ENCODE peak calls at places on chromosomes 2 and 18, in ten cellular contexts. L is ELR; U is HS-5; W is memory B cell; F is T follicular helper cell; A is NCI-H1105 treated with DMSO at 0.1 percent for 48 hours; Q is CD8-positive, alpha-beta memory T cell; R is ELF-1; J is tibial artery; C is left lobe of liver. M is an unnamed sample.

GRCh38 chr2:134260726-134261125 is 6.9 kb downstream of the MGAT5 start:
- DNase-seq in L (peak), U (no peak), W (no peak), F (no peak), A (no peak), Q (no peak), R (no peak), J (no peak), C (no peak), M (no peak)

GRCh38 chr2:149745396-149745925 is 157.9 kb upstream of the MMADHC start:
- DNase-seq in L (no peak), U (no peak), W (no peak), F (no peak), A (no peak), Q (no peak), R (no peak), J (no peak), C (no peak), M (no peak)

GRCh38 chr2:216194013-216194412 is 84.9 kb downstream of the XRCC5 start:
- DNase-seq in L (no peak), U (no peak), W (no peak), F (no peak), A (no peak), Q (no peak), R (no peak), J (no peak), C (no peak), M (no peak)

GRCh38 chr2:140351692-140352091 is 1571.5 kb upstream of the NXPH2 start:
- DNase-seq in L (no peak), U (no peak), W (no peak), F (no peak), A (no peak), Q (no peak), R (no peak), J (no peak), C (no peak), M (no peak)

GRCh38 chr18:62844850-62845643 is 129.7 kb downstream of the PHLPP1 start:
- DNase-seq in L (no peak), U (no peak), W (no peak), F (no peak), A (no peak), Q (no peak), R (no peak), J (no peak), C (no peak), M (no peak)

GRCh38 chr2:177585234-177585863 is 192.8 kb downstream of the AGPS start:
- DNase-seq in L (no peak), U (no peak), W (no peak), F (no peak), A (no peak), Q (no peak), R (no peak), J (no peak), C (peak), M (peak)

GRCh38 chr2:168952424-168952823 is 51.3 kb downstream of the G6PC2 start:
- DNase-seq in L (no peak), U (no peak), W (no peak), F (no peak), A (no peak), Q (no peak), R (no peak), J (no peak), C (no peak), M (no peak)

GRCh38 chr18:26863122-26863879 is 2.2 kb downstream of the AQP4 start:
- DNase-seq in L (no peak), U (no peak), W (no peak), F (no peak), A (peak), Q (no peak), R (peak), J (no peak), C (peak), M (peak)

GRCh38 chr2:29063646-29064372 is 10.5 kb downstream of the PCARE start:
- DNase-seq in L (no peak), U (no peak), W (no peak), F (no peak), A (no peak), Q (no peak), R (no peak), J (no peak), C (no peak), M (no peak)

GRCh38 chr2:199940373-199940772 is 14.9 kb downstream of the TYW5 start:
- DNase-seq in L (peak), U (no peak), W (no peak), F (no peak), A (peak), Q (no peak), R (peak), J (no peak), C (no peak), M (no peak)

GRCh38 chr18:34077599-34077998 is 147.1 kb downstream of the NOL4 start:
- DNase-seq in L (no peak), U (no peak), W (no peak), F (no peak), A (no peak), Q (no peak), R (no peak), J (no peak), C (no peak), M (no peak)

GRCh38 chr2:67445652-67446268 is 48.6 kb downstream of the ETAA1 start:
- DNase-seq in L (no peak), U (no peak), W (no peak), F (no peak), A (peak), Q (no peak), R (no peak), J (no peak), C (no peak), M (no peak)

GRCh38 chr2:9741110-9741509 is 102.2 kb upstream of the TAF1B start:
- DNase-seq in L (no peak), U (no peak), W (no peak), F (no peak), A (no peak), Q (no peak), R (no peak), J (no peak), C (no peak), M (no peak)

GRCh38 chr2:73083886-73084792 is 12.6 kb upstream of the SFXN5 start:
- DNase-seq in L (no peak), U (no peak), W (no peak), F (no peak), A (no peak), Q (no peak), R (no peak), J (no peak), C (no peak), M (peak)

M was measured in posterior cingulate gyrus.